ENCODE peak calls at places on chromosome 7, in six cellular contexts. U is cardiac muscle cell, K is nephron progenitor cell, E is heart left ventricle, A is AG10803, C is heart right ventricle. Z is an unnamed sample.

GRCh38 chr7:151313857-151314256 is 27.8 kb upstream of the NUB1 start:
- DNase-seq in C (peak), A (peak), U (peak), E (peak), K (no peak), Z (no peak)

GRCh38 chr7:70316745-70317144 is 718.5 kb downstream of the AUTS2 start:
- DNase-seq in K (no peak), E (no peak), U (no peak), A (no peak), C (no peak), Z (no peak)

GRCh38 chr7:103989785-103990775 is 622 bp upstream of the RELN start:
- DNase-seq in U (peak), E (no peak), A (peak), C (no peak), K (peak), Z (peak)

GRCh38 chr7:129017933-129018538 is 36.9 kb downstream of the TNPO3 start:
- DNase-seq in A (no peak), C (no peak), E (no peak), K (no peak), U (no peak), Z (no peak)

GRCh38 chr7:150871601-150872000 is 19.3 kb downstream of the AOC1 start:
- DNase-seq in U (no peak), E (no peak), A (no peak), C (no peak), K (no peak), Z (no peak)

GRCh38 chr7:22935269-22935668 is 78.7 kb downstream of the HYCC1 start:
- DNase-seq in K (no peak), E (no peak), A (peak), U (peak), C (no peak), Z (no peak)

GRCh38 chr7:2687338-2687869 is 598 bp upstream of the AMZ1 start:
- DNase-seq in K (no peak), A (peak), U (peak), E (no peak), C (peak), Z (no peak)

GRCh38 chr7:50718311-50718710 is 64.4 kb downstream of the GRB10 start:
- DNase-seq in C (no peak), E (no peak), A (no peak), K (no peak), U (no peak), Z (no peak)

GRCh38 chr7:143408686-143409551 is at the start of gene EPHA1:
- DNase-seq in C (no peak), K (peak), E (no peak), A (no peak), U (peak), Z (no peak)

GRCh38 chr7:46786221-46786951 is 795.5 kb downstream of the TNS3 start:
- DNase-seq in U (no peak), E (no peak), K (no peak), A (peak), C (no peak), Z (no peak)

GRCh38 chr7:152551304-152552036 is 115.7 kb upstream of the KMT2C start:
- DNase-seq in U (no peak), A (no peak), K (no peak), C (no peak), E (no peak), Z (no peak)

GRCh38 chr7:23925088-23925487 is 215.1 kb downstream of the STK31 start:
- DNase-seq in C (no peak), E (no peak), K (no peak), U (no peak), A (no peak), Z (no peak)

GRCh38 chr7:105581066-105581811 is at the start of gene EFCAB10:
- DNase-seq in C (peak), U (peak), E (peak), K (peak), A (peak), Z (peak)

GRCh38 chr7:8908889-8909288 is 475.5 kb downstream of the NXPH1 start:
- DNase-seq in K (no peak), U (no peak), C (no peak), E (no peak), A (no peak), Z (no peak)

GRCh38 chr7:157337316-157338149 is 729 bp downstream of the DNAJB6 start:
- DNase-seq in K (peak), A (peak), C (peak), E (peak), U (peak), Z (peak)

GRCh38 chr7:99628471-99629465 is 12.0 kb downstream of the ZSCAN25 start:
- DNase-seq in C (no peak), A (no peak), E (no peak), K (no peak), U (no peak), Z (no peak)

GRCh38 chr7:35714407-35714806 is 19.5 kb upstream of the HERPUD2 start:
- DNase-seq in A (no peak), C (no peak), U (no peak), K (no peak), E (no peak), Z (no peak)

GRCh38 chr7:21175714-21176113 is 252.2 kb upstream of the SP4 start:
- DNase-seq in E (no peak), U (no peak), A (no peak), C (no peak), K (no peak), Z (no peak)

GRCh38 chr7:20435305-20435704 is 104.6 kb downstream of the ITGB8 start:
- DNase-seq in U (peak), K (no peak), C (peak), A (peak), E (no peak), Z (no peak)

GRCh38 chr7:29288534-29289091 is 94.0 kb downstream of the CHN2 start:
- DNase-seq in U (no peak), C (no peak), A (no peak), E (no peak), K (no peak), Z (no peak)

GRCh38 chr7:96330193-96330592 is 8.3 kb upstream of the SLC25A13 start:
- DNase-seq in K (no peak), C (no peak), E (no peak), U (no peak), A (no peak), Z (no peak)

GRCh38 chr7:77813180-77813579 is 14.6 kb downstream of the PHTF2 start:
- DNase-seq in C (no peak), K (no peak), A (no peak), E (no peak), U (no peak), Z (no peak)

GRCh38 chr7:52749880-52750279 is 285.6 kb upstream of the POM121L12 start:
- DNase-seq in U (no peak), A (no peak), K (no peak), E (no peak), C (no peak), Z (no peak)

GRCh38 chr7:55286666-55287065 is 78.5 kb upstream of the LANCL2 start:
- DNase-seq in U (no peak), C (no peak), A (no peak), K (no peak), E (no peak), Z (no peak)

GRCh38 chr7:158782638-158783490 is 46.4 kb downstream of the ESYT2 start:
- DNase-seq in K (no peak), A (peak), U (peak), E (peak), C (peak), Z (no peak)

GRCh38 chr7:48299580-48300169 is 128.4 kb downstream of the ABCA13 start:
- DNase-seq in E (peak), C (no peak), A (peak), U (peak), K (peak), Z (peak)

GRCh38 chr7:100673942-100674431 is 447 bp downstream of the GNB2 start:
- DNase-seq in E (peak), U (no peak), C (peak), A (peak), K (peak), Z (no peak)

GRCh38 chr7:92448185-92448747 is 984 bp downstream of the GATAD1 start:
- DNase-seq in C (no peak), E (peak), K (peak), U (peak), A (peak), Z (no peak)

GRCh38 chr7:28018851-28019465 is 161.6 kb downstream of the JAZF1 start:
- DNase-seq in C (no peak), U (no peak), A (no peak), E (no peak), K (no peak), Z (no peak)

GRCh38 chr7:122884186-122884585 is 2.1 kb downstream of the CADPS2 start:
- DNase-seq in A (no peak), K (no peak), C (no peak), U (no peak), E (no peak), Z (no peak)

GRCh38 chr7:2313450-2314208 is 612 bp downstream of the SNX8 start:
- DNase-seq in A (peak), E (no peak), K (no peak), C (no peak), U (no peak), Z (peak)

GRCh38 chr7:139776486-139777303 is 1.1 kb downstream of the HIPK2 start:
- DNase-seq in E (no peak), U (peak), A (peak), C (no peak), K (no peak), Z (no peak)

GRCh38 chr7:31408120-31408729 is 67.7 kb upstream of the NEUROD6 start:
- DNase-seq in U (peak), E (no peak), C (no peak), A (peak), K (no peak), Z (no peak)

GRCh38 chr7:42661312-42661711 is 250.6 kb downstream of the C7orf25 start:
- DNase-seq in C (no peak), A (peak), K (no peak), E (no peak), U (peak), Z (no peak)

GRCh38 chr7:93913197-93913596 is 6.8 kb downstream of the GNGT1 start:
- DNase-seq in C (no peak), E (no peak), A (no peak), U (no peak), K (no peak), Z (no peak)

GRCh38 chr7:106255246-106255645 is 29.5 kb downstream of the NAMPT start:
- DNase-seq in A (no peak), K (no peak), C (no peak), E (no peak), U (no peak), Z (no peak)

GRCh38 chr7:26385240-26385639 is 93.6 kb downstream of the SNX10 start:
- DNase-seq in A (no peak), E (no peak), U (no peak), K (no peak), C (no peak), Z (no peak)

GRCh38 chr7:26375604-26376207 is 84.0 kb downstream of the SNX10 start:
- DNase-seq in K (no peak), C (no peak), A (no peak), E (no peak), U (no peak), Z (no peak)

GRCh38 chr7:26376208-26376917 is 84.7 kb downstream of the SNX10 start:
- DNase-seq in K (peak), U (no peak), C (peak), E (peak), A (no peak), Z (peak)

GRCh38 chr7:26379711-26380110 is 88.0 kb downstream of the SNX10 start:
- DNase-seq in A (no peak), U (no peak), E (no peak), K (no peak), C (no peak), Z (no peak)

GRCh38 chr7:26381476-26382175 is 90.0 kb downstream of the SNX10 start:
- DNase-seq in C (no peak), K (no peak), E (no peak), U (no peak), A (no peak), Z (no peak)
- TF ChIP-seq CTCF in C (no peak), K (no peak), E (no peak), U (no peak), A (no peak), Z (no peak)

GRCh38 chr7:18564779-18565178 is 69.2 kb downstream of the HDAC9 start:
- DNase-seq in C (no peak), U (no peak), A (no peak), E (no peak), K (no peak), Z (no peak)
- TF ChIP-seq CTCF in C (no peak), U (no peak), A (no peak), E (no peak), K (no peak), Z (no peak)

GRCh38 chr7:86918245-86918644 is 141.2 kb downstream of the ELAPOR2 start:
- DNase-seq in K (no peak), U (no peak), C (no peak), E (no peak), A (no peak), Z (no peak)

GRCh38 chr7:86911703-86912102 is 147.8 kb downstream of the ELAPOR2 start:
- DNase-seq in K (no peak), A (no peak), E (no peak), C (no peak), U (no peak), Z (no peak)

GRCh38 chr7:86916277-86916825 is 143.1 kb downstream of the ELAPOR2 start:
- DNase-seq in A (no peak), C (no peak), E (no peak), U (no peak), K (no peak), Z (no peak)

GRCh38 chr7:86913709-86914108 is 145.7 kb downstream of the ELAPOR2 start:
- DNase-seq in C (no peak), K (no peak), U (peak), E (no peak), A (peak), Z (no peak)

GRCh38 chr7:86914468-86915054 is 144.9 kb downstream of the ELAPOR2 start:
- DNase-seq in E (no peak), U (peak), K (no peak), C (no peak), A (peak), Z (no peak)
- TF ChIP-seq CTCF in E (peak), U (peak), K (peak), C (no peak), A (peak), Z (peak)

DNA sequence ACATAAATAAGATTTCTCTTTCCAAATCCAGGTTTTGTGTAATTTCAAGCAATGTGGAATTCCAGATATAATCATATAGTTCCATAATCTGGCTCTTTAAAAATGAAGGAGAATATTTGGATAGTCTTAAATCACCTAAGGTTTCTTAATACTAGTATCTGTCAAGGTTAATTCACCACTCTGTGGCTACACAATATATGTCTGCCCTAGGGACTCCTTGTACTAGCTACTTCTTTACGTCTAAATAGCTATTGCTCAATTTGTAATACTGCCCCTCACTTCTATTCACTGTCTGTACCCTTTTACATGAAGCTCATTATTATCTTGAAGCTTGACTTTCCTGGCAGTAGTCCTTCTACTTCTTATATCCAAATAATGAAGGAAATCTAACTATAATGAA is 47.2 kb downstream of the CACNA2D1 start:
- DNase-seq in C (no peak), U (no peak), A (no peak), K (no peak), E (no peak), Z (no peak)
- TF ChIP-seq CTCF in C (no peak), U (no peak), A (no peak), K (no peak), E (no peak), Z (no peak)

DNA sequence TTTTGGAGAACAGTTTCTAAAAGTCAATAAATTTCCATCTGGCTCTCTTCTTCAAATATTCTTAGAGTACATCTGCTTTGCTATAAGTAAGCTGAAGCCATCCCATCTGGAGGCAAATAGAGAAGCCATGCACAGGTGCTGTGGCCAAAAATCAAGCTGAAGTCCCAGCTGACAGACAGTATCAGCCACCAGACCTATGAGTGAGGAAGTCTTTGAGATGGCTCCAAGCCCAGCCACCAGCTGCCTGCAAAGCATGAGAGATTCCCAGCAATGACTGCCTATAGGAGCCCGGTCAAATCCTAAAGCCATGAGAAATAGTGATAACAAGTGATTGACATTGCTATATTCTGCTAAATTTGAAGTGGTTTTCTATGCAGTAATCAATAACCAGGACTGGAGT is 21.8 kb upstream of the PRSS58 start:
- DNase-seq in K (no peak), E (no peak), A (no peak), U (no peak), C (no peak), Z (no peak)
- TF ChIP-seq CTCF in K (no peak), E (no peak), A (no peak), U (no peak), C (no peak), Z (no peak)

GRCh38 chr7:4765776-4766490 is 9.5 kb upstream of the AP5Z1 start:
- DNase-seq in U (no peak), C (no peak), A (no peak), K (no peak), E (no peak), Z (no peak)
- TF ChIP-seq CTCF in U (peak), C (no peak), A (peak), K (peak), E (no peak), Z (no peak)

GRCh38 chr7:44463169-44463808 is 27.2 kb downstream of the NUDCD3 start:
- DNase-seq in E (no peak), A (no peak), U (peak), K (no peak), C (no peak), Z (no peak)
- TF ChIP-seq CTCF in E (peak), A (peak), U (peak), K (peak), C (no peak), Z (peak)

DNA sequence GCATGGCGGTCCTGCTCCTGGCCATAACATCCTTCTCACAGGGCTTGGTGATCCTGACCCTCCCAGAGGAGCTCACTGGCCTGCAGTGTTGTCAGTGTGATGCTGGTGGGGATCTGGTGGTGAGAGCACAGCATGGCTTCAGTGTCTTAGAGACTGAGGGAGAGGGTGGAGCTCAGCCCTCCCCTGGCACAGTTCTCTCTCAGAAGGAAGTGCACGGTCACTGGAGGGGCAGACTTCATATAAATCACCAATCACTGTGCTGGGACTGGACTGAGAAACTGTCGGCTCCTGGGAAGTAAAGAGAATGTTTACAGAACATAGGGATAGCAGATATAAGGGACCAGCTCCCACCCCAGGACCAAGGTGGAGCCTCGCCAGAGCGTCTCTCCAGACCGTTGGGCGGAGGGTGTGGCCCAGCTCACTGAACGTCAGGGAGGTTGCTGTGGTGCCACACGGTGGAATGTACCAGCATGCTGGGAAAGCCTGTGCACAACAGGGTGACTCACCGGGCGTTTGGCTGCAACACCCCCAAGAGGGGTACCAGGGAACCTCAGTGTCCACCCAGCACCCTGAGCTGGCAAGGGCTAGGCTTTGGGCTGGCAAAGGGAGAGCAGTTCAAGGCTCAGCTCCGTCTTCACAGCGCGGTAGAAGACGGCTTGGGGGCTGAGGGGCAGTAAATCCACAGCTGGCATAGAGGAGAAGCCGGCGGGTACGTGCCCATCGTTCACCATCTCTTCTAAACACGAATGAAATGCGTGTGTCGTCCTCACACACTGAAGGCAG is 8.8 kb upstream of the GET4 start:
- DNase-seq in E (peak), U (no peak), K (no peak), A (peak), C (peak), Z (no peak)
- TF ChIP-seq CTCF in E (no peak), U (no peak), K (no peak), A (no peak), C (no peak), Z (no peak)

GRCh38 chr7:149007615-149008014 is 20.7 kb downstream of the PDIA4 start:
- DNase-seq in K (no peak), A (no peak), C (no peak), E (no peak), U (no peak), Z (no peak)
- TF ChIP-seq CTCF in K (no peak), A (peak), C (no peak), E (no peak), U (peak), Z (no peak)

DNA sequence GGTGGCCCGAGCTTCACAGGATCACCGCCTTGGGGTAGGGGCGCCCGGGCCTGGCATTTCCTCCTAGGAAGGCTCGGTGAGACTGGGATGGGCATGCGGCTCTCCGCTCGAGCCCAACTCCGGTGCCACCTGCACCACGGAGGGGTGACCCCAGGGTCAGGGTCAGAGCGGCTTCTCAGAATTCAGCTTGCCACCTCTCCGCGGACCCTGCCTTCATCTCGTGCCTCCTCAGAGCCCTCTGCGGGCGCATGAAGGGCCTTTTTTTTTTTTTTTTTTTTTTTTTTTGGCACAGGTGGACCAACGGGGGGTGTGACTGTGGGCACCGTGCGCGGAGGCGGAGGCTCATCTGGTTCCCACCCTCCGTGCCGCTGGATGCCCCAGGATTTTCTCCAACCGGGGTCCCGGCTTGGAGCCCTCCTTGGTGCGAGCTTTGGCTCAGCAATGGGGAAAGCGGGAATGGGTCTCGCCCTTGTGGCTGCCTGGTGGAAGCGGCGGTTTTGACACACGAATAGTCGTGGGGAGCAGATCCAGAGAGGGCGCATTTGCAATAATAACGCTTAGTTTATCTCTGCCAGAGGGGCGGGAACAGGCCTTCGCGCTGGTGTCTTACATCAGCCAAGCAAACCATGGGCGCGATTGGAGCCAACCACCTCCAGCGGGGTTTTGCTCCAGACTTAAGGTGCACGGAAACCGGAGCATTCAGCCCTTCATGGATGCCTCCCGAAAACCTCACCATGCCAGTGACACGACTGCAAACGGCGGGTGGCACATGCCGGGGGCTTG is 5.0 kb upstream of the TNRC18 start:
- DNase-seq in E (peak), C (peak), A (peak), U (peak), K (peak), Z (no peak)
- TF ChIP-seq CTCF in E (no peak), C (no peak), A (peak), U (peak), K (no peak), Z (no peak)